ENCODE peak calls at places on chromosome 5, in four cellular contexts. X, W, R and V are unnamed samples. For H3K9me2, the result is how much of the 10 kb centered on the place peaks cover.

GRCh38 chr5:73966411-73966810 is 340.4 kb downstream of the ARHGEF28 start:
- DNase-seq in X (no peak), W (no peak), R (no peak), V (no peak)

GRCh38 chr5:71778678-71779276 is 59.7 kb downstream of the CARTPT start:
- DNase-seq in X (peak), W (peak), R (peak), V (peak)

GRCh38 chr5:165321912-165322311 is 1816.5 kb downstream of the MAT2B start:
- DNase-seq in X (no peak), W (peak), R (no peak), V (no peak)

GRCh38 chr5:115068239-115069086 is 101.2 kb downstream of the TRIM36 start:
- DNase-seq in X (peak), W (peak), R (no peak), V (peak)

GRCh38 chr5:33381243-33381642 is 59.5 kb upstream of the TARS1 start:
- DNase-seq in X (no peak), W (no peak), R (no peak), V (no peak)

GRCh38 chr5:125480901-125481300 is 734.5 kb upstream of the ZNF608 start:
- DNase-seq in X (no peak), W (no peak), R (no peak), V (no peak)

GRCh38 chr5:150181766-150182545 is 7.9 kb upstream of the SLC6A7 start:
- DNase-seq in X (no peak), W (no peak), R (no peak), V (no peak)

GRCh38 chr5:73544429-73545402 is 20.7 kb downstream of the ANKRA2 start:
- DNase-seq in X (no peak), W (no peak), R (no peak), V (no peak)

GRCh38 chr5:15522141-15522540 is 22.2 kb downstream of the FBXL7 start:
- DNase-seq in X (no peak), W (no peak), R (no peak), V (no peak)

GRCh38 chr5:14946813-14947640 is 75.4 kb upstream of the ANKH start:
- DNase-seq in X (peak), W (peak), R (peak), V (peak)

GRCh38 chr5:35694481-35694880 is 76.8 kb downstream of the SPEF2 start:
- DNase-seq in X (no peak), W (no peak), R (no peak), V (no peak)

GRCh38 chr5:149757186-149757950 is 27.3 kb downstream of the PPARGC1B start:
- DNase-seq in X (no peak), W (no peak), R (no peak), V (no peak)

GRCh38 chr5:147464211-147464610 is 45.7 kb downstream of the DPYSL3 start:
- DNase-seq in X (peak), W (peak), R (peak), V (peak)

GRCh38 chr5:102857090-102857818 is 102.1 kb downstream of the PAM start:
- DNase-seq in X (no peak), W (peak), R (no peak), V (no peak)

GRCh38 chr5:176824604-176825003 is 14.2 kb downstream of the UNC5A start:
- DNase-seq in X (no peak), W (no peak), R (no peak), V (no peak)

GRCh38 chr5:171369898-171370297 is 17.8 kb upstream of the NPM1 start:
- DNase-seq in X (no peak), W (no peak), R (no peak), V (no peak)

GRCh38 chr5:54905942-54906537 is 79.4 kb downstream of the ESM1 start:
- DNase-seq in X (peak), W (peak), R (peak), V (peak)

GRCh38 chr5:73218552-73219171 is 45.7 kb downstream of the TMEM174 start:
- DNase-seq in X (peak), W (peak), R (peak), V (no peak)

GRCh38 chr5:150553402-150553801 is 45.5 kb downstream of the NDST1 start:
- DNase-seq in X (no peak), W (no peak), R (no peak), V (no peak)

GRCh38 chr5:103385722-103386121 is 127.2 kb downstream of the MACIR start:
- DNase-seq in X (no peak), W (no peak), R (no peak), V (no peak)

GRCh38 chr5:114412509-114413171 is 50.8 kb downstream of the KCNN2 start:
- DNase-seq in X (peak), W (peak), R (no peak), V (no peak)

GRCh38 chr5:128274441-128274840 is 190.9 kb downstream of the SLC12A2 start:
- DNase-seq in X (no peak), W (no peak), R (no peak), V (no peak)

GRCh38 chr5:58322453-58322852 is 137.4 kb downstream of the PLK2 start:
- DNase-seq in X (no peak), W (peak), R (no peak), V (no peak)

GRCh38 chr5:64954518-64954917 is 185.8 kb downstream of the CWC27 start:
- DNase-seq in X (no peak), W (no peak), R (no peak), V (peak)

GRCh38 chr5:57832873-57833272 is 350.3 kb upstream of the ACTBL2 start:
- DNase-seq in X (no peak), W (no peak), R (no peak), V (no peak)

GRCh38 chr5:21880164-21880563 is 973.0 kb downstream of the CDH12 start:
- DNase-seq in X (no peak), W (no peak), R (no peak), V (no peak)

GRCh38 chr5:158711927-158712529 is 387.7 kb downstream of the EBF1 start:
- DNase-seq in X (no peak), W (no peak), R (no peak), V (no peak)

GRCh38 chr5:78387468-78388153 is 27.2 kb downstream of the SCAMP1 start:
- DNase-seq in X (no peak), W (no peak), R (no peak), V (no peak)

GRCh38 chr5:158461240-158461854 is 602.4 kb upstream of the CLINT1 start:
- DNase-seq in X (no peak), W (no peak), R (no peak), V (no peak)

GRCh38 chr5:65774346-65774745 is 52.3 kb downstream of the NLN start:
- DNase-seq in X (no peak), W (peak), R (no peak), V (peak)

GRCh38 chr5:58317009-58317408 is 142.9 kb downstream of the PLK2 start:
- DNase-seq in X (no peak), W (peak), R (no peak), V (no peak)

GRCh38 chr5:179906294-179906794 is 1.4 kb downstream of the TBC1D9B start:
- DNase-seq in X (no peak), W (no peak), R (no peak), V (no peak)

GRCh38 chr5:179909224-179909623 is 1.5 kb upstream of the TBC1D9B start:
- DNase-seq in X (no peak), W (no peak), R (no peak), V (no peak)

GRCh38 chr5:179906795-179907569 is 715 bp downstream of the TBC1D9B start:
- DNase-seq in X (no peak), W (peak), R (peak), V (peak)

GRCh38 chr5:179907570-179908324 is at the start of gene TBC1D9B:
- DNase-seq in X (no peak), W (peak), R (peak), V (peak)

GRCh38 chr5:179908528-179908927 is 831 bp upstream of the TBC1D9B start:
- DNase-seq in X (no peak), W (no peak), R (peak), V (no peak)
- H3K27ac ChIP-seq in X (no peak), W (no peak), R (no peak), V (no peak)

DNA sequence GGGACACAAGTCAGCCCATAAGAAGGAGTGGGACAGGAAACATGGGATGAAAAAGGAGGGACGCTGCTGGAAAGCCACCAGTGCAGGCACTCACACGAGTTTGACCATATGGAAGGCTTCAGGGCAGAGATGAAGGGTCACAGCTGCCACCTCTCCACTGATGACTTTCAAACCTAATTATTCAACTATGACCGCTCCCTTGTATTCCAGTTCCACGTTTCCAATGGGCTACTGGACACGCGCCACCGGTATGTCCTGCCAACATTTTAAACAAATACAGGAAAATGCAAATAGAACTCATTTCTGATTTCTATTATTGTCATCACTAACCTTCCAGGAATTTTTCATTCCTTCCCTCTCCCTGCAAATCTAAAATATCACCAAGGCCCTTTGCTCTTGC is 134.7 kb downstream of the SLC1A3 start:
- DNase-seq in X (no peak), W (no peak), R (no peak), V (no peak)
- TF ChIP-seq EZH2phosphoT487 in X (no peak), W (no peak), R (no peak), V (no peak)

GRCh38 chr5:116914869-116915504 is 340.4 kb upstream of the SEMA6A start:
- DNase-seq in X (no peak), W (no peak), R (no peak), V (no peak)
- H3K9me2 ChIP-seq in X (under half), W (under half), R (under half), V (under half)

DNA sequence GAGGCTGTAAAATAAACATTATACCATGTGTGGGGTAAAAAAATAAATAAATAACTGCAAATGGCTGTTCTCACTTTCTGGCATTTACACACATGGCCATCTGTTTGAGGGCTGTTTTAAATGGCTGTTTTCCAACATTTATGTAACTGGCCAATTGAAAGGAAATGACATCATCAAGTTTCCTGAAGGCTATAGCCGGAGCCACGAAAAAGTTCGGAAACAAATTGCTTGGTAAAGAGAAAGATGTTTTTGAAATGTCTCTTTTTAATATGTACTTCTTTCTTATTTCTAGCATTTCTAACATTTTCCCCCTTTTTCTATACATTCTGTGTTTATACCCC is 95.4 kb upstream of the DAB2 start:
- DNase-seq in X (no peak), W (peak), R (no peak), V (no peak)
- H3K27ac ChIP-seq in X (no peak), W (no peak), R (no peak), V (no peak)

DNA sequence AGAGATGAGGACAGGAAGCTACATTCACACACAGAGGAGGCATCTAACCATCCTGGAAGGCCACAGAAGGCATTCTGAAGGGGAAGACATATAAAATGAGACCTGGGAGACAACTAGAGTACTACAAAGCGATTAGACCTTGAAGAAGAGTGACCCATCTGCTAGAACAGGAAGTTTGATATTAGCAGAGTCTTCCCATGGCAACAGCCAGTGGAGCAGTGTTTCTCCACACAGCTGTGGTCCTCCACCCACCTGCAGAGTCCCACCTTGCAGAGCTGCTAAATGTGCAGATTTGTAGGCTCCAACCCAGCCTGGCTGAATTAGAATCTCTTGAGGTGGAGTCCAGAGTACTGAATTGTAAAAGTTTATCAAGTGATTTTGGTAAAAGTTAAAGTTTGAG is 267.0 kb downstream of the CETN3 start:
- DNase-seq in X (no peak), W (no peak), R (no peak), V (no peak)
- TF ChIP-seq EZH2phosphoT487 in X (no peak), W (no peak), R (no peak), V (no peak)

GRCh38 chr5:162078805-162079204 is 11.2 kb downstream of the GABRG2 start:
- DNase-seq in X (no peak), W (no peak), R (no peak), V (no peak)
- H3K9me2 ChIP-seq in X (under half), W (under half), R (under half), V (under half)

DNA sequence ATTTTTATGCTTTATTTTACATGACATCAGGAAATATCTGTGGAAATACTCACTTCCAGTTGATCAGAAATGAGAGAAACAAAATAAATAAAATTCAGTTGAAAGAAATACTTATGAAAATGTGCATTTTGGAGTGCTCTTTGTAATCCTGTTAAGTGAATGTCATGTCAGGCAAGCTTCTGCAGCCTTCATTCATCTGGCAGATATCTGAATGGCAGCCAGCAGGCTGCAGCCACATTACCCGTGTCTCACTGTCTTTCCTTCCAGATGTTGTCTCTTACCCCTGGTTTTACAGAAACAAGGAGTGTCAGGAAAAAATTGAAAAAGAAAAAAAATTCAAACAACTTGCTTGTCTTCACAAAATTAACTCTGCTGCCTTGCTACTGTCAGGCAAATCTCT is 445.0 kb upstream of the RIOK2 start:
- DNase-seq in X (no peak), W (no peak), R (no peak), V (no peak)
- H3K27ac ChIP-seq in X (no peak), W (no peak), R (no peak), V (no peak)

GRCh38 chr5:133113331-133114061 is 61.7 kb downstream of the HSPA4 start:
- DNase-seq in X (no peak), W (no peak), R (peak), V (no peak)
- TF ChIP-seq EZH2phosphoT487 in X (no peak), W (no peak), R (no peak), V (no peak)

GRCh38 chr5:132204330-132204729 is 23.3 kb downstream of the P4HA2 start:
- DNase-seq in X (no peak), W (no peak), R (no peak), V (no peak)
- H3K9me2 ChIP-seq in X (under half), W (under half), R (under half), V (under half)